ENCODE peak calls at places on chromosomes 7 and 10, in ten cellular contexts. One of them, this sample, is unnamed.

GRCh38 chr7:24668922-24669635 is 88.2 kb downstream of the GSDME start:
- DNase-seq in AG10803: no peak
- DNase-seq in astrocyte of the spinal cord: no peak
- DNase-seq in PC-3: peak
- DNase-seq in adrenal gland: peak
- DNase-seq in tibial artery: no peak
- DNase-seq in upper lobe of left lung: no peak
- DNase-seq in body of pancreas: no peak
- DNase-seq in thoracic aorta: no peak
- DNase-seq in A549: peak
- DNase-seq in this sample: peak

GRCh38 chr7:132422502-132423101 is 153.7 kb downstream of the PLXNA4 start:
- DNase-seq in upper lobe of left lung: no peak
- DNase-seq in astrocyte of the spinal cord: peak
- DNase-seq in adrenal gland: no peak
- DNase-seq in A549: no peak
- DNase-seq in tibial artery: no peak
- DNase-seq in body of pancreas: no peak
- DNase-seq in PC-3: peak
- DNase-seq in AG10803: peak
- DNase-seq in thoracic aorta: no peak
- DNase-seq in this sample: no peak

GRCh38 chr7:117623606-117624005 is 143.8 kb downstream of the CFTR start:
- DNase-seq in body of pancreas: no peak
- DNase-seq in thoracic aorta: no peak
- DNase-seq in upper lobe of left lung: no peak
- DNase-seq in adrenal gland: no peak
- DNase-seq in PC-3: no peak
- DNase-seq in AG10803: no peak
- DNase-seq in tibial artery: no peak
- DNase-seq in astrocyte of the spinal cord: no peak
- DNase-seq in A549: no peak
- DNase-seq in this sample: no peak

GRCh38 chr7:32573110-32573687 is 77.9 kb downstream of the AVL9 start:
- DNase-seq in A549: no peak
- DNase-seq in PC-3: no peak
- DNase-seq in body of pancreas: no peak
- DNase-seq in adrenal gland: no peak
- DNase-seq in upper lobe of left lung: no peak
- DNase-seq in astrocyte of the spinal cord: no peak
- DNase-seq in thoracic aorta: no peak
- DNase-seq in tibial artery: no peak
- DNase-seq in AG10803: no peak
- DNase-seq in this sample: no peak

GRCh38 chr7:1197997-1198632 is 34.6 kb upstream of the UNCX start:
- DNase-seq in body of pancreas: no peak
- DNase-seq in A549: peak
- DNase-seq in PC-3: peak
- DNase-seq in adrenal gland: no peak
- DNase-seq in thoracic aorta: no peak
- DNase-seq in upper lobe of left lung: peak
- DNase-seq in AG10803: peak
- DNase-seq in tibial artery: no peak
- DNase-seq in astrocyte of the spinal cord: peak
- DNase-seq in this sample: peak

GRCh38 chr7:50450691-50451051 is 521 bp upstream of the FIGNL1 start:
- DNase-seq in astrocyte of the spinal cord: no peak
- DNase-seq in A549: peak
- DNase-seq in tibial artery: peak
- DNase-seq in body of pancreas: no peak
- DNase-seq in AG10803: no peak
- DNase-seq in upper lobe of left lung: peak
- DNase-seq in PC-3: no peak
- DNase-seq in adrenal gland: peak
- DNase-seq in thoracic aorta: no peak
- DNase-seq in this sample: no peak

GRCh38 chr10:115606081-115606480 is 512.9 kb downstream of the ATRNL1 start:
- DNase-seq in upper lobe of left lung: no peak
- DNase-seq in tibial artery: no peak
- DNase-seq in astrocyte of the spinal cord: peak
- DNase-seq in body of pancreas: no peak
- DNase-seq in adrenal gland: no peak
- DNase-seq in thoracic aorta: no peak
- DNase-seq in AG10803: no peak
- DNase-seq in A549: no peak
- DNase-seq in PC-3: no peak
- DNase-seq in this sample: no peak

GRCh38 chr10:79938728-79939380 is 10.1 kb downstream of the SFTPD start:
- DNase-seq in astrocyte of the spinal cord: no peak
- DNase-seq in upper lobe of left lung: no peak
- DNase-seq in PC-3: no peak
- DNase-seq in tibial artery: peak
- DNase-seq in thoracic aorta: no peak
- DNase-seq in adrenal gland: peak
- DNase-seq in body of pancreas: no peak
- DNase-seq in AG10803: no peak
- DNase-seq in A549: no peak
- DNase-seq in this sample: no peak

GRCh38 chr10:22598488-22598887 is 115.9 kb downstream of the PIP4K2A start:
- DNase-seq in A549: no peak
- DNase-seq in astrocyte of the spinal cord: no peak
- DNase-seq in AG10803: no peak
- DNase-seq in adrenal gland: peak
- DNase-seq in tibial artery: no peak
- DNase-seq in PC-3: no peak
- DNase-seq in thoracic aorta: no peak
- DNase-seq in body of pancreas: no peak
- DNase-seq in upper lobe of left lung: no peak
- DNase-seq in this sample: peak

GRCh38 chr7:29442146-29442545 is 121.5 kb upstream of the PRR15 start:
- DNase-seq in A549: no peak
- DNase-seq in body of pancreas: no peak
- DNase-seq in PC-3: peak
- DNase-seq in AG10803: no peak
- DNase-seq in upper lobe of left lung: no peak
- DNase-seq in astrocyte of the spinal cord: peak
- DNase-seq in thoracic aorta: no peak
- DNase-seq in adrenal gland: no peak
- DNase-seq in tibial artery: no peak
- DNase-seq in this sample: peak

GRCh38 chr10:91198781-91199180 is 21.7 kb upstream of the PCGF5 start:
- DNase-seq in A549: no peak
- DNase-seq in tibial artery: no peak
- DNase-seq in PC-3: no peak
- DNase-seq in astrocyte of the spinal cord: peak
- DNase-seq in body of pancreas: no peak
- DNase-seq in AG10803: peak
- DNase-seq in thoracic aorta: no peak
- DNase-seq in adrenal gland: no peak
- DNase-seq in upper lobe of left lung: no peak
- DNase-seq in this sample: peak

GRCh38 chr10:14074062-14074884 is 256.5 kb downstream of the FRMD4A start:
- DNase-seq in AG10803: peak
- DNase-seq in adrenal gland: peak
- DNase-seq in thoracic aorta: peak
- DNase-seq in astrocyte of the spinal cord: peak
- DNase-seq in PC-3: peak
- DNase-seq in A549: peak
- DNase-seq in body of pancreas: peak
- DNase-seq in tibial artery: peak
- DNase-seq in upper lobe of left lung: no peak
- DNase-seq in this sample: peak

GRCh38 chr10:67302701-67303100 is 376.9 kb downstream of the LRRTM3 start:
- DNase-seq in tibial artery: no peak
- DNase-seq in A549: no peak
- DNase-seq in upper lobe of left lung: no peak
- DNase-seq in body of pancreas: no peak
- DNase-seq in PC-3: no peak
- DNase-seq in AG10803: no peak
- DNase-seq in thoracic aorta: no peak
- DNase-seq in adrenal gland: no peak
- DNase-seq in astrocyte of the spinal cord: no peak
- DNase-seq in this sample: no peak

GRCh38 chr10:73916761-73917470 is 6.0 kb downstream of the PLAU start:
- DNase-seq in PC-3: peak
- DNase-seq in tibial artery: no peak
- DNase-seq in A549: no peak
- DNase-seq in thoracic aorta: no peak
- DNase-seq in astrocyte of the spinal cord: no peak
- DNase-seq in body of pancreas: no peak
- DNase-seq in adrenal gland: peak
- DNase-seq in upper lobe of left lung: no peak
- DNase-seq in AG10803: no peak
- DNase-seq in this sample: peak

GRCh38 chr10:130358981-130359650 is 222.9 kb downstream of the GLRX3 start:
- DNase-seq in A549: no peak
- DNase-seq in tibial artery: no peak
- DNase-seq in PC-3: no peak
- DNase-seq in thoracic aorta: no peak
- DNase-seq in body of pancreas: no peak
- DNase-seq in adrenal gland: no peak
- DNase-seq in astrocyte of the spinal cord: no peak
- DNase-seq in AG10803: no peak
- DNase-seq in upper lobe of left lung: no peak
- DNase-seq in this sample: no peak

GRCh38 chr10:93954299-93954698 is 39.4 kb upstream of the PLCE1 start:
- DNase-seq in adrenal gland: no peak
- DNase-seq in tibial artery: no peak
- DNase-seq in A549: no peak
- DNase-seq in upper lobe of left lung: no peak
- DNase-seq in body of pancreas: no peak
- DNase-seq in PC-3: peak
- DNase-seq in AG10803: no peak
- DNase-seq in thoracic aorta: no peak
- DNase-seq in astrocyte of the spinal cord: no peak
- DNase-seq in this sample: no peak

GRCh38 chr7:76086070-76086469 is 38.2 kb downstream of the MDH2 start:
- DNase-seq in tibial artery: no peak
- DNase-seq in astrocyte of the spinal cord: no peak
- DNase-seq in upper lobe of left lung: no peak
- DNase-seq in PC-3: peak
- DNase-seq in adrenal gland: no peak
- DNase-seq in body of pancreas: no peak
- DNase-seq in A549: no peak
- DNase-seq in thoracic aorta: no peak
- DNase-seq in AG10803: peak
- DNase-seq in this sample: no peak

GRCh38 chr10:112446055-112446854 is 459 bp downstream of the ZDHHC6 start:
- DNase-seq in AG10803: peak
- DNase-seq in body of pancreas: no peak
- DNase-seq in A549: no peak
- DNase-seq in thoracic aorta: no peak
- DNase-seq in tibial artery: no peak
- DNase-seq in adrenal gland: peak
- DNase-seq in PC-3: no peak
- DNase-seq in upper lobe of left lung: no peak
- DNase-seq in astrocyte of the spinal cord: no peak
- DNase-seq in this sample: no peak
- TF ChIP-seq CTCF in AG10803: no peak
- TF ChIP-seq CTCF in body of pancreas: no peak
- TF ChIP-seq CTCF in A549: no peak
- TF ChIP-seq CTCF in thoracic aorta: no peak
- TF ChIP-seq CTCF in tibial artery: no peak
- TF ChIP-seq CTCF in adrenal gland: no peak
- TF ChIP-seq CTCF in PC-3: no peak
- TF ChIP-seq CTCF in upper lobe of left lung: no peak
- TF ChIP-seq CTCF in astrocyte of the spinal cord: no peak
- TF ChIP-seq CTCF in this sample: no peak

GRCh38 chr7:137544450-137545058 is 201.0 kb upstream of the PTN start:
- DNase-seq in adrenal gland: no peak
- DNase-seq in thoracic aorta: no peak
- DNase-seq in AG10803: peak
- DNase-seq in astrocyte of the spinal cord: no peak
- DNase-seq in A549: no peak
- DNase-seq in body of pancreas: no peak
- DNase-seq in PC-3: no peak
- DNase-seq in tibial artery: no peak
- DNase-seq in upper lobe of left lung: no peak
- DNase-seq in this sample: peak

GRCh38 chr7:137535579-137535978 is 192.0 kb upstream of the PTN start:
- DNase-seq in adrenal gland: no peak
- DNase-seq in A549: no peak
- DNase-seq in astrocyte of the spinal cord: no peak
- DNase-seq in tibial artery: no peak
- DNase-seq in PC-3: no peak
- DNase-seq in body of pancreas: no peak
- DNase-seq in AG10803: no peak
- DNase-seq in thoracic aorta: no peak
- DNase-seq in upper lobe of left lung: no peak
- DNase-seq in this sample: no peak

GRCh38 chr7:137538361-137538762 is 194.8 kb upstream of the PTN start:
- DNase-seq in PC-3: peak
- DNase-seq in AG10803: peak
- DNase-seq in body of pancreas: no peak
- DNase-seq in astrocyte of the spinal cord: peak
- DNase-seq in thoracic aorta: no peak
- DNase-seq in upper lobe of left lung: no peak
- DNase-seq in A549: no peak
- DNase-seq in adrenal gland: no peak
- DNase-seq in tibial artery: no peak
- DNase-seq in this sample: peak

GRCh38 chr7:137545059-137545730 is 201.7 kb upstream of the PTN start:
- DNase-seq in body of pancreas: no peak
- DNase-seq in AG10803: no peak
- DNase-seq in tibial artery: no peak
- DNase-seq in adrenal gland: no peak
- DNase-seq in thoracic aorta: no peak
- DNase-seq in PC-3: no peak
- DNase-seq in A549: no peak
- DNase-seq in astrocyte of the spinal cord: no peak
- DNase-seq in upper lobe of left lung: no peak
- DNase-seq in this sample: peak

GRCh38 chr7:137539111-137539715 is 195.7 kb upstream of the PTN start:
- DNase-seq in adrenal gland: no peak
- DNase-seq in thoracic aorta: no peak
- DNase-seq in AG10803: peak
- DNase-seq in upper lobe of left lung: no peak
- DNase-seq in PC-3: peak
- DNase-seq in tibial artery: no peak
- DNase-seq in body of pancreas: no peak
- DNase-seq in astrocyte of the spinal cord: peak
- DNase-seq in A549: no peak
- DNase-seq in this sample: peak
- H3K4me3 ChIP-seq in adrenal gland: no peak
- H3K4me3 ChIP-seq in thoracic aorta: no peak
- H3K4me3 ChIP-seq in AG10803: no peak
- H3K4me3 ChIP-seq in upper lobe of left lung: no peak
- H3K4me3 ChIP-seq in PC-3: no peak
- H3K4me3 ChIP-seq in tibial artery: no peak
- H3K4me3 ChIP-seq in body of pancreas: no peak
- H3K4me3 ChIP-seq in astrocyte of the spinal cord: no peak
- H3K4me3 ChIP-seq in A549: no peak
- H3K4me3 ChIP-seq in this sample: peak

GRCh38 chr10:12091420-12091819 is 22.7 kb downstream of the DHTKD1 start:
- DNase-seq in A549: no peak
- DNase-seq in tibial artery: no peak
- DNase-seq in AG10803: no peak
- DNase-seq in adrenal gland: no peak
- DNase-seq in upper lobe of left lung: no peak
- DNase-seq in astrocyte of the spinal cord: no peak
- DNase-seq in body of pancreas: no peak
- DNase-seq in PC-3: no peak
- DNase-seq in thoracic aorta: no peak
- DNase-seq in this sample: no peak
- TF ChIP-seq CTCF in A549: no peak
- TF ChIP-seq CTCF in tibial artery: no peak
- TF ChIP-seq CTCF in AG10803: no peak
- TF ChIP-seq CTCF in adrenal gland: no peak
- TF ChIP-seq CTCF in upper lobe of left lung: no peak
- TF ChIP-seq CTCF in astrocyte of the spinal cord: no peak
- TF ChIP-seq CTCF in body of pancreas: no peak
- TF ChIP-seq CTCF in PC-3: no peak
- TF ChIP-seq CTCF in thoracic aorta: no peak
- TF ChIP-seq CTCF in this sample: no peak

GRCh38 chr7:44491229-44491628 is 771 bp upstream of the NUDCD3 start:
- DNase-seq in tibial artery: no peak
- DNase-seq in body of pancreas: no peak
- DNase-seq in astrocyte of the spinal cord: no peak
- DNase-seq in thoracic aorta: no peak
- DNase-seq in PC-3: no peak
- DNase-seq in AG10803: no peak
- DNase-seq in adrenal gland: no peak
- DNase-seq in upper lobe of left lung: no peak
- DNase-seq in A549: no peak
- DNase-seq in this sample: no peak
- H3K4me3 ChIP-seq in tibial artery: peak
- H3K4me3 ChIP-seq in body of pancreas: peak
- H3K4me3 ChIP-seq in astrocyte of the spinal cord: peak
- H3K4me3 ChIP-seq in thoracic aorta: peak
- H3K4me3 ChIP-seq in PC-3: peak
- H3K4me3 ChIP-seq in AG10803: peak
- H3K4me3 ChIP-seq in adrenal gland: peak
- H3K4me3 ChIP-seq in upper lobe of left lung: peak
- H3K4me3 ChIP-seq in A549: peak
- H3K4me3 ChIP-seq in this sample: peak

This sample was measured in fibroblast of villous mesenchyme.